ENCODE peak calls at places on chromosomes 13 and 19, in eight cellular contexts. G, M, I, T, S, O, K and Z are unnamed samples. For H3K4me1, the result is how much of the 10 kb centered on the place peaks cover.

GRCh38 chr19:1483067-1483978 is 4.3 kb upstream of the C19orf25 start:
- DNase-seq in S (no peak), O (no peak), I (no peak), M (no peak), T (no peak), G (peak), K (no peak), Z (peak)

GRCh38 chr13:49629947-49630346 is 1.6 kb downstream of the ARL11 start:
- DNase-seq in O (peak), S (no peak), K (no peak), I (no peak), T (no peak), M (no peak), G (no peak), Z (no peak)

GRCh38 chr13:39676315-39676876 is 20.9 kb downstream of the COG6 start:
- DNase-seq in T (no peak), S (no peak), K (no peak), I (peak), M (no peak), G (no peak), O (peak), Z (no peak)

GRCh38 chr19:2922987-2923386 is 21.8 kb downstream of the ZNF77 start:
- DNase-seq in T (no peak), M (no peak), S (peak), O (no peak), K (no peak), G (no peak), I (no peak), Z (no peak)

GRCh38 chr19:4139614-4140236 is 13.7 kb upstream of the CREB3L3 start:
- DNase-seq in T (peak), O (peak), S (peak), I (peak), M (peak), G (peak), K (peak), Z (peak)

GRCh38 chr13:46071590-46072249 is 19.2 kb upstream of the ZC3H13 start:
- DNase-seq in K (no peak), S (no peak), O (no peak), I (no peak), M (no peak), T (no peak), G (no peak), Z (no peak)

GRCh38 chr13:73215807-73216206 is 157.0 kb downstream of the KLF5 start:
- DNase-seq in S (peak), K (no peak), G (no peak), I (no peak), M (peak), O (no peak), T (peak), Z (no peak)

GRCh38 chr13:28885191-28885590 is 65.1 kb downstream of the MTUS2 start:
- DNase-seq in O (no peak), K (no peak), G (no peak), M (no peak), I (no peak), T (no peak), S (no peak), Z (no peak)

GRCh38 chr13:112513761-112514160 is 74.2 kb downstream of the TUBGCP3 start:
- DNase-seq in M (no peak), S (no peak), O (no peak), I (no peak), G (no peak), K (no peak), T (no peak), Z (no peak)

GRCh38 chr13:45231722-45232121 is 30.9 kb upstream of the KCTD4 start:
- DNase-seq in O (peak), T (no peak), I (no peak), M (no peak), K (no peak), S (no peak), G (no peak), Z (no peak)

GRCh38 chr13:40344270-40345148 is 321.9 kb downstream of the FOXO1 start:
- DNase-seq in K (no peak), I (no peak), O (no peak), G (no peak), M (no peak), S (no peak), T (peak), Z (no peak)

GRCh38 chr13:21055016-21055415 is 6.4 kb downstream of the LATS2 start:
- DNase-seq in S (no peak), I (no peak), G (no peak), T (no peak), O (no peak), M (no peak), K (no peak), Z (no peak)

GRCh38 chr13:42039457-42039945 is 8.9 kb upstream of the DGKH start:
- DNase-seq in M (no peak), I (peak), K (no peak), O (no peak), G (no peak), S (no peak), T (no peak), Z (no peak)

GRCh38 chr13:49395416-49396277 is 48.2 kb downstream of the CAB39L start:
- DNase-seq in K (no peak), S (no peak), M (no peak), T (no peak), G (no peak), I (no peak), O (no peak), Z (no peak)

GRCh38 chr13:74200081-74200480 is 65.9 kb upstream of the KLF12 start:
- DNase-seq in O (no peak), M (no peak), S (no peak), K (no peak), T (no peak), I (no peak), G (no peak), Z (no peak)

GRCh38 chr19:18507727-18508440 is 14.0 kb downstream of the ELL start:
- DNase-seq in S (no peak), T (no peak), M (no peak), G (peak), O (peak), I (no peak), K (no peak), Z (no peak)

GRCh38 chr13:27036236-27036981 is 135.2 kb downstream of the USP12 start:
- DNase-seq in G (no peak), M (no peak), S (no peak), K (no peak), O (no peak), I (peak), T (no peak), Z (no peak)

GRCh38 chr19:1177322-1178114 is 3.5 kb upstream of the SBNO2 start:
- DNase-seq in O (peak), M (no peak), I (peak), K (no peak), S (peak), G (no peak), T (no peak), Z (no peak)

GRCh38 chr13:97367016-97367415 is 67.0 kb upstream of the RAP2A start:
- DNase-seq in S (peak), K (no peak), G (no peak), O (no peak), M (no peak), T (no peak), I (no peak), Z (no peak)

GRCh38 chr13:101986316-101986715 is 415.5 kb downstream of the FGF14 start:
- DNase-seq in G (no peak), O (no peak), S (no peak), I (no peak), K (no peak), T (no peak), M (no peak), Z (no peak)

GRCh38 chr13:112248909-112249592 is 127.1 kb upstream of the SPACA7 start:
- DNase-seq in S (no peak), G (peak), T (no peak), K (no peak), O (no peak), I (no peak), M (no peak), Z (no peak)

GRCh38 chr13:78569029-78569428 is 34.3 kb downstream of the POU4F1 start:
- DNase-seq in I (no peak), G (no peak), K (no peak), M (no peak), S (no peak), T (no peak), O (no peak), Z (no peak)

GRCh38 chr13:43405457-43405856 is 381.3 kb downstream of the ENOX1 start:
- DNase-seq in K (no peak), S (no peak), G (no peak), T (no peak), O (no peak), M (no peak), I (no peak), Z (no peak)

GRCh38 chr19:44553478-44554171 is 24.1 kb upstream of the CEACAM20 start:
- DNase-seq in M (no peak), O (peak), K (no peak), G (no peak), I (no peak), S (no peak), T (no peak), Z (no peak)
- TF ChIP-seq POLR2A in M (no peak), O (no peak), K (no peak), G (no peak), I (no peak), S (no peak), T (no peak), Z (no peak)

GRCh38 chr13:93140912-93141311 is 85.7 kb upstream of the GPC6 start:
- DNase-seq in G (no peak), M (no peak), S (no peak), T (no peak), K (no peak), O (no peak), I (no peak), Z (no peak)

GRCh38 chr13:93147293-93147645 is 79.3 kb upstream of the GPC6 start:
- DNase-seq in O (no peak), I (no peak), K (no peak), T (no peak), G (no peak), M (no peak), S (no peak), Z (no peak)

GRCh38 chr13:93145199-93145598 is 81.4 kb upstream of the GPC6 start:
- DNase-seq in O (no peak), G (no peak), I (no peak), T (no peak), K (no peak), S (no peak), M (no peak), Z (no peak)

GRCh38 chr13:93146584-93147292 is 79.9 kb upstream of the GPC6 start:
- DNase-seq in I (no peak), T (no peak), K (no peak), S (no peak), G (no peak), O (no peak), M (no peak), Z (no peak)

DNA sequence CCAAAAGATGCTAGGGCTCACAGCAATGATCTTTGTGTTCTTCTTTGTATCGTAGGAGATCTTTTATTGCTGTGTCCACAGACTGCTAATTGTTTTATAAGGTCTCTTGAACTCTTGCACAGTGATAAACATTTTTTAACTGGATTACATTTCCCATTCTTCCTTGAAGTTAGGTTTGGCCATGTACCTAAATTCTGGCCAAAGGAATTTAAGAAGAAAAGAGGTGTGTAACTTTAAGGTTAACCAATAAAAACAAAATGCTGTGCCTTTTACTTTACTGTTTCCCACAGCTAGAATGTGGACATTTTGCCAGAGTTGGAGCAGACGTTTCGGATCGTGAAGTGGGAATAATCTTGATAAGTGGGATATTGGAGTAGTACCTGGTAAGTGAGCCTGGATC is 82.6 kb upstream of the GPC6 start:
- DNase-seq in S (no peak), K (no peak), T (no peak), M (no peak), G (no peak), I (no peak), O (no peak), Z (no peak)
- TF ChIP-seq POLR2AphosphoS5 in S (no peak), K (no peak), T (no peak), M (no peak), G (no peak), I (no peak), O (no peak), Z (no peak)

DNA sequence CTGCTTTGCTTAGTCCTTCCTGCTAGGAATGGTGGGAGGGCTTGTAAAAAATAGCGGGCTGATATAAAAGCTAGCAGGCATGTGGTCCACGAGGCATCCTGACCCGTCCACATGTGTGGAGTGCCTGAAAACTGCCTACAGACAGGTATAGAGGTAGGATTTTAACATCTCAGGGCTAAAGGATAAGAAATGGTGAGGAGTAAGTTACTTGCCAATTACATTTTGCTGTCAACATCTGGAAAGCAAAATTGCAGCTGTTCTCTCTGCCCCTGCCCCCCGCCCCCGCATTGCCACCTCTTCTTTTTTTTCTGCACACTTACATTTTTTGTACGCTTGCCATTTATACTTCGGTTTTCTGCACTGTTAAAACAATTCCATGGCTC is 21.0 kb downstream of the NFIX start:
- DNase-seq in O (no peak), M (no peak), K (no peak), G (no peak), I (no peak), S (no peak), T (no peak), Z (no peak)
- H3K4me1 ChIP-seq in O (under half), M (half or more), K (under half), G (under half), I (under half), S (half or more), T (half or more), Z (half or more)

GRCh38 chr13:69604698-69605097 is 502.9 kb upstream of the ATXN8OS start:
- DNase-seq in I (no peak), T (no peak), O (no peak), M (no peak), G (no peak), S (no peak), K (no peak), Z (no peak)
- TF ChIP-seq POLR2A in I (no peak), T (no peak), O (no peak), M (no peak), G (no peak), S (no peak), K (no peak), Z (no peak)

GRCh38 chr19:14019100-14019499 is 8.8 kb upstream of the RLN3 start:
- DNase-seq in M (no peak), S (no peak), G (no peak), O (no peak), T (no peak), I (no peak), K (no peak), Z (no peak)
- TF ChIP-seq POLR2AphosphoS5 in M (no peak), S (no peak), G (no peak), O (no peak), T (no peak), I (no peak), K (no peak), Z (no peak)

DNA sequence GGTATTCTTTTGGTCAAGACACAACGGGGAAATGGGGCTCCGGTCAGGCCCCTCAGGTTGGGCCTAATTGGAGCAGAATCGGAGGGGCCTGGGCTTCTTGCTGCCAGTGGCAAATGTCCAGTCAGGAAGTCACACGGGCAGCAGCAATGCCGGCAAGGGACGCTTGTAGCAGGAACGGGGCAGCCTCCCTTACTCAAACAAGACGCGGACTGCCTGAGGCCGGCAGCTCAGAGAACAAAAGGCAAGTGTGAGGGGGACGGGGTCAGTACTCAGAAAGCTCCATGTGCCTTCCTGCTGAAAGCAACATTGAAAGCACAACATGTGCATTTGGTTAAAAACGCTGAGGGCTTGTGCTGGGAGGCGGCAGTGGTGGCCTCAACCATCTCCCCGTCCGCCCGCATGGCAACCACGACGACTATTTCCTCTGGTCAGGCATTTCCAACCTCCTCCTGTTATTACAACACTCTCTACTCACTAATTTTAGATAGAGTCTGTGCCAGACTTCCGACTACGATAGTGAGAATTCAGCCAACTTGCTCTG is 20.5 kb upstream of the RASA3 start:
- DNase-seq in K (no peak), T (no peak), G (no peak), S (no peak), I (no peak), O (no peak), M (no peak), Z (no peak)
- H3K4me1 ChIP-seq in K (under half), T (under half), G (under half), S (under half), I (under half), O (under half), M (under half), Z (under half)

GRCh38 chr19:17209126-17210036 is 5.8 kb upstream of the USE1 start:
- DNase-seq in M (peak), O (peak), S (no peak), I (peak), T (peak), G (peak), K (peak), Z (no peak)
- TF ChIP-seq POLR2A in M (no peak), O (no peak), S (no peak), I (no peak), T (no peak), G (no peak), K (peak), Z (no peak)

DNA sequence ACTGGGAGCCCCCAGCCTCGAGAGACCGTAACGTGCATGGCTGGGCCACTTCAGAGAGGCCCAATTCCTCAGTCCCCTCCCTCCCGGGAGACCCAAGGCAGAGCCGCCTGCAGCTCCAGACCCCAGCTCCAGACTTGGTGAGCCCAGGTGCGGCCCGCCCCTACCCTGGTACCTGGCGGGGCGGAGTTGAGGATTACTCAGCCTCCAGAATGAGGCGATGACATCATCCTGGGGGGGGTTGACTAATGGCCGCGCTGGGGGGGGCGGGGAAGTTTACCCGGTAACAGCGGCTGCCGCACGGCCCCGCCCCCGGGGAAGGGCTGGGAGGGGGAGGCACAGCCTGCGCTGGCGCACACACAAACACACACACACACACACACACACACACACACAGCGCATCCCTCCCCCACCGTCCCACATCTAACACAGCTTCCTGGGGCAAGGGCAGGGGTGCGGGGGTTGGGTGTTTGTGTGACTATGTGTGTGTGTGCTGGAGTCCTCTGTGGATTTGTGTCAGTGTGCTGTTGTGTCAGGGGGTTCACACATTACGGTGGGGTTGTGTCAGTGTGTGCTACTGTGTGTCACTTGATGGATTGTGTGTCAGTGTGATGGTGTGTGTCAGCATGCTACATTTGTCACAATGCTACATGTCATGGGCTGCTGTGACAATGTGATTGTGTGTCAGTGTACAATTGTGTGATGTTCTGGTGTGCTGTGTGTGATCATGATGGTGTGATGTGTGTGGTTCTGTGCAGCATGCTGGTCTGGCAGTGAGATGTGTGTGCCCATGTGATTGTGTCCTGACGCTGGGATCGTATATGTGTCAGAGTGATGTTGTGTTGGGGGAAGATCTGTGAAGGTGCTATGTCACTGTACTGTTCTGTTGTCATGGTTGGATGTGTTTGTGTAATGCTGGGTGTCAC is 10.3 kb upstream of the BBC3 start:
- DNase-seq in K (peak), I (peak), M (peak), T (peak), O (peak), S (peak), G (peak), Z (no peak)
- TF ChIP-seq POLR2AphosphoS5 in K (no peak), I (peak), M (no peak), T (no peak), O (no peak), S (peak), G (no peak), Z (no peak)